ENCODE peak calls at places on chromosomes 12 and 14, in eight cellular contexts. N, R, L, X, V, Y, B and T are unnamed samples.

GRCh38 chr14:71525663-71526246 is 406.5 kb upstream of the RGS6 start:
- DNase-seq in N (no peak), V (no peak), R (no peak), L (no peak), B (no peak), Y (no peak), X (no peak), T (no peak)

GRCh38 chr12:26277511-26278246 is 82.3 kb downstream of the SSPN start:
- DNase-seq in R (no peak), B (peak; percentile 80), N (no peak), L (no peak), Y (no peak), V (no peak), X (no peak), T (no peak)

GRCh38 chr12:106138646-106139421 is at the start of gene NUAK1:
- DNase-seq in N (peak; percentile 52), V (no peak), B (no peak), R (peak; percentile 77), X (peak; percentile 55), Y (no peak), L (peak; percentile 81), T (peak; percentile 53)

GRCh38 chr12:77841467-77842054 is 10.9 kb downstream of the NAV3 start:
- DNase-seq in R (peak; percentile 18), X (peak; percentile 45), L (no peak), Y (no peak), V (no peak), N (no peak), B (no peak), T (no peak)

GRCh38 chr14:32396874-32397273 is 67.8 kb downstream of the AKAP6 start:
- DNase-seq in B (no peak), L (no peak), X (no peak), V (no peak), R (no peak), N (no peak), Y (no peak), T (no peak)

GRCh38 chr14:98962118-98962517 is 309.9 kb downstream of the BCL11B start:
- DNase-seq in R (no peak), B (no peak), L (no peak), Y (no peak), V (no peak), N (no peak), X (no peak), T (no peak)

GRCh38 chr12:111437816-111438454 is 32.2 kb downstream of the SH2B3 start:
- DNase-seq in Y (no peak), V (peak; percentile 31), B (no peak), X (peak; percentile 84), N (no peak), L (no peak), R (no peak), T (no peak)

GRCh38 chr12:5546616-5547015 is 114.7 kb downstream of the NTF3 start:
- DNase-seq in V (no peak), X (no peak), L (no peak), Y (no peak), N (no peak), B (peak; percentile 8), R (no peak), T (no peak)

GRCh38 chr12:89234324-89235114 is 117.8 kb downstream of the DUSP6 start:
- DNase-seq in X (no peak), V (no peak), B (no peak), L (no peak), Y (no peak), N (no peak), R (no peak), T (no peak)

GRCh38 chr12:24778486-24779304 is 170.2 kb downstream of the BCAT1 start:
- DNase-seq in X (peak; percentile 84), N (peak; percentile 29), Y (no peak), B (peak; percentile 58), V (peak; percentile 35), L (no peak), R (no peak), T (no peak)

GRCh38 chr12:91180162-91180561 is 2.5 kb downstream of the DCN start:
- DNase-seq in X (no peak), N (no peak), B (no peak), R (no peak), Y (no peak), L (no peak), V (no peak), T (no peak)

GRCh38 chr12:109433618-109434017 is 43.5 kb downstream of the KCTD10 start:
- DNase-seq in X (no peak), V (no peak), N (no peak), L (no peak), B (no peak), Y (no peak), R (no peak), T (peak; percentile 21)

GRCh38 chr14:92926931-92927330 is 4.0 kb downstream of the CHGA start:
- DNase-seq in L (no peak), Y (no peak), R (no peak), N (no peak), V (no peak), B (no peak), X (no peak), T (no peak)

GRCh38 chr12:34298176-34298970 is 276.1 kb downstream of the ALG10 start:
- DNase-seq in B (no peak), X (no peak), L (no peak), R (no peak), V (no peak), N (no peak), Y (no peak), T (no peak)

GRCh38 chr12:4203772-4204376 is 69.7 kb upstream of the CCND2 start:
- DNase-seq in B (no peak), V (no peak), X (no peak), Y (no peak), R (no peak), N (no peak), L (no peak), T (no peak)

GRCh38 chr12:83318386-83318971 is 631.8 kb downstream of the TMTC2 start:
- DNase-seq in Y (no peak), R (no peak), X (peak; percentile 1), V (no peak), B (peak; percentile 1), N (no peak), L (no peak), T (no peak)

GRCh38 chr14:74549588-74549987 is 56.0 kb downstream of the ISCA2 start:
- DNase-seq in L (no peak), V (no peak), N (no peak), R (no peak), X (peak; percentile 48), Y (no peak), B (no peak), T (no peak)
- TF ChIP-seq CTCF in L (no peak), V (peak; percentile 23), N (peak; percentile 18), R (no peak), X (peak; percentile 66), Y (peak; percentile 25), B (peak; percentile 40), T (no peak)

DNA sequence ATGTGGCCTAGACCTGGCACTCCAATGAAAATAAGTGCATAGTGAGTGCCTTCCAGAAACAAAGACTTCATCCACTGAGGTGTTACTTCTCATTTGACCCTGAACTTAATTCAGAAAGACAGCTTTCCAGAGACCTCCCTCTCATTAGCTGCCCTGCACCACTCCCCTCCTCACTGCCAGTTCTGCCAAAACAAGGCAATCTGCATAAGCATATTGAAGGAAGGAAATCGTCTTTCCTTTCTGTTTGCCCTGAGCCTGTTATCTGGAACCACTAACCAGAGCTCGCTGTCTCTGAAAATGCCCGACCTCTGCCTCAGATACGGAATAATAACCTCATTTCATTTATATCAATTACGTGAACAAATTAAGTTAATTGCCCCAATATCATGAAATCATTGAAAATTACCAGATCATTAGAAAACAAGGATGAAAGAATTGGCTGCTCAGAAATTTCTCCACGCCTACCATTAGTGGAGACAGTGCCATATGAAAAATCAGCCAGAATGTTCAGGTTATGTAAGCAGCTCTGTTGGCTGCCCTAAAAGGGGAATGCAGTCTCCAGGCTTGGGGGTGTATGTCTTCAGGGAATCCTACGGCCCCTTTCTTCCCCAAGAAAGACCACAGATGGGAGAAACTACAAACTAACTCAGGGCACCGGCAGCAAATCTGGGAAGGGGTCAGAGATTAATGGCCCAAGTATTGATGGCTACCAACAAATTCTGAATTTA is 149.9 kb upstream of the FKBP4 start:
- DNase-seq in L (no peak), X (no peak), Y (no peak), V (no peak), R (no peak), N (no peak), B (no peak), T (no peak)
- TF ChIP-seq CTCF in L (no peak), X (no peak), Y (no peak), V (no peak), R (no peak), N (no peak), B (no peak), T (no peak)

DNA sequence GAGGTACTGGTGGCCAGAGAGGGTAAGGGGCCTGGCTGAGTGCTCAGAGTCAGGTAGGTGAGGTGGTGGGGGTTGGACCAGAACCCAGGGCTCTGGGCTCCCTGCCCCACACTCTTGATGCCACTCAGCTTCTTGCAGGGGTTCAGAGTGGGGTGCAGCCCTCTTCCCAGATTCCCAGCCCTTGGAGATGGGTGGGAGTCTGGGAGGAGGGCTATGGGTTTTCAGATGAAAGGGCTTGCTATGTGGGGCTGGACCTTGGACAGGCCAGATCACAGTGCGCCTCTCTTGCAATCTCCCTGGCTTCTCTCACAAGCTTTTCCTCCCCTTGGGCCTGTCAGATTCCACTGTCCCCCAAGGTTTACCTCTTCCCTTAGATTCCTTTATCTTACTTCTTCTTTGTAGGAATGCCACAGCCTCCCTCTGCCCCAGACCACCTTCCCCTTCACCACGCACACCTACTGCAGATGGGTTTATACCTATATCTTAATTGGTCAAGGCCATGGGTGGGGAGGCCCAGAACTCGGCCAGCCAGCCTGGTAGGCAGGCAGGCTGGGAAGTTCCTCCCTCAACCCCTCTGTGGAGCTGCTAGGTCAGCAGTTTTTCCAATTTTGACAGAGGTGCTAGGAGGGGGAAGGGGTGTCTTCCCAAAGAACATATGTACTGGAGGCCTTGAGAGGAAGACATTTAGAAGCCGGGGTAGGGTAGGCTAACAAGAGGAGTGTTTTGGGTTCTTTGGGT is 1.3 kb downstream of the NYNRIN start:
- DNase-seq in R (no peak), B (no peak), V (no peak), N (no peak), L (no peak), Y (no peak), X (no peak), T (no peak)
- TF ChIP-seq CTCF in R (no peak), B (no peak), V (no peak), N (no peak), L (no peak), Y (no peak), X (no peak), T (no peak)

GRCh38 chr14:104895786-104896642 is 28.7 kb upstream of the PLD4 start:
- DNase-seq in R (peak; percentile 31), V (no peak), N (peak; percentile 26), X (no peak), B (no peak), Y (no peak), L (no peak), T (no peak)

GRCh38 chr14:104893435-104894207 is 28.6 kb downstream of the CEP170B start:
- DNase-seq in X (no peak), L (no peak), Y (no peak), B (no peak), N (no peak), V (no peak), R (peak; percentile 17), T (no peak)

GRCh38 chr14:104895207-104895785 is 29.4 kb upstream of the PLD4 start:
- DNase-seq in Y (no peak), V (no peak), R (peak; percentile 15), L (no peak), B (no peak), X (no peak), N (peak; percentile 13), T (no peak)

GRCh38 chr14:104892517-104893434 is 27.7 kb downstream of the CEP170B start:
- DNase-seq in B (no peak), X (peak; percentile 11), L (no peak), N (no peak), R (peak; percentile 16), V (no peak), Y (no peak), T (no peak)

GRCh38 chr14:104894331-104895206 is 29.5 kb downstream of the CEP170B start:
- DNase-seq in R (peak; percentile 17), Y (no peak), L (no peak), V (no peak), B (no peak), N (no peak), X (no peak), T (no peak)
- TF ChIP-seq CTCF in R (no peak), Y (no peak), L (no peak), V (no peak), B (no peak), N (no peak), X (no peak), T (no peak)